ENCODE peak calls at places on chromosomes 2 and 18, in ten cellular contexts. T is IMR-90, Z is transverse colon, W is ovary, S is HepG2, X is endothelial cell of umbilical vein, R is upper lobe of left lung, Q is K562, Y is heart left ventricle, V is body of pancreas. F is an unnamed sample. For H3K36me3, the result is how much of the 10 kb centered on the place peaks cover.

GRCh38 chr2:239895669-239896068 is 129.5 kb downstream of the NDUFA10 start:
- DNase-seq in Q (no peak), R (no peak), Y (no peak), S (no peak), X (no peak), W (no peak), Z (no peak), T (no peak), V (no peak), F (no peak)

GRCh38 chr2:196718796-196719564 is 79.5 kb downstream of the CCDC150 start:
- DNase-seq in S (peak), W (no peak), T (peak), V (peak), X (no peak), Y (no peak), Z (no peak), Q (peak), R (peak), F (peak)

GRCh38 chr2:25964891-25965290 is 17.4 kb downstream of the KIF3C start:
- DNase-seq in V (no peak), T (no peak), S (no peak), Y (no peak), W (no peak), Z (no peak), Q (no peak), R (no peak), X (no peak), F (no peak)

GRCh38 chr2:99597616-99598015 is 107.8 kb upstream of the REV1 start:
- DNase-seq in V (no peak), R (peak), Z (no peak), S (no peak), Q (no peak), T (peak), X (no peak), W (no peak), Y (no peak), F (no peak)

GRCh38 chr2:203579131-203579643 is 44.1 kb upstream of the RAPH1 start:
- DNase-seq in W (no peak), Q (no peak), S (no peak), Y (no peak), T (peak), R (no peak), Z (peak), V (peak), X (no peak), F (peak)

GRCh38 chr18:62250475-62250874 is 63.4 kb downstream of the RELCH start:
- DNase-seq in S (no peak), Z (no peak), V (no peak), X (no peak), W (no peak), R (no peak), Y (no peak), Q (no peak), T (no peak), F (no peak)

GRCh38 chr2:147782521-147782920 is 62.3 kb upstream of the ACVR2A start:
- DNase-seq in S (no peak), R (no peak), X (no peak), W (no peak), V (no peak), T (peak), Q (no peak), Y (no peak), Z (no peak), F (no peak)

GRCh38 chr18:76689646-76690264 is 132.6 kb upstream of the ZNF236 start:
- DNase-seq in R (no peak), X (no peak), V (no peak), S (no peak), Z (no peak), T (no peak), W (no peak), Y (no peak), Q (no peak), F (no peak)

GRCh38 chr18:77392323-77392722 is 142.7 kb downstream of the GALR1 start:
- DNase-seq in R (no peak), Y (no peak), V (no peak), X (no peak), Z (no peak), Q (no peak), W (no peak), T (no peak), S (no peak), F (no peak)

GRCh38 chr2:182047544-182047943 is 61.9 kb downstream of the PPP1R1C start:
- DNase-seq in S (no peak), V (no peak), R (no peak), Q (no peak), T (no peak), X (no peak), Y (no peak), Z (no peak), W (no peak), F (no peak)

GRCh38 chr2:217966399-217967068 is 36.3 kb downstream of the TNS1 start:
- DNase-seq in X (no peak), Q (no peak), S (no peak), Y (no peak), Z (no peak), V (no peak), W (no peak), T (peak), R (no peak), F (no peak)
- H3K4me3 ChIP-seq in X (no peak), Q (no peak), S (no peak), Y (no peak), Z (no peak), V (no peak), W (no peak), T (no peak), R (no peak), F (no peak)

DNA sequence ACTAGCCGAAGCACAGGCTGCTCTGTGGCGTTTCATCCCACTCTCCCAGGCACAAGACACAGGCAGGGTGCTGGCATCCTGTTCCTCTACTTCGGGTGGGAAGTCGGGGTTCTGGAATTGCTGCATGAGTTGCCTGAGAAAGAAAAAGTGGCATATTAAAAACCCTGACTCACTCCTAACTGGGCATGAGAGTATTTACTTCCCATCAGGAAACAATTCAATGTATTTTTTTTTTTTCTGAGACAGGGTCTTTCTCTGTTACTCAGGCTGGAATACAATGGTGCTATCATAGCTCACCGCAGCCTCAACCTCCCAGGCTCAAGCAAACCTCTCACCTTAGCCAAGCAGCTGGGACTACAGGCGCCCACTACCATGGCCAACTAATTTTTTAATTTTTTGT is 7.4 kb downstream of the ODC1 start:
- DNase-seq in Z (no peak), Q (no peak), R (no peak), W (no peak), Y (no peak), X (peak), T (no peak), V (no peak), S (no peak), F (no peak)
- H3K36me3 ChIP-seq in Z (under half), Q (half or more), R (half or more), W (under half), Y (under half), X (under half), T (under half), V (under half), S (under half), F (under half)

GRCh38 chr2:219249203-219249980 is 3.7 kb upstream of the TUBA4B start:
- DNase-seq in W (peak), Q (no peak), Y (peak), Z (peak), X (peak), R (no peak), V (peak), T (peak), S (peak), F (peak)
- TF ChIP-seq POLR2A in W (no peak), Q (no peak), Y (no peak), Z (peak), X (no peak), R (no peak), V (peak), T (peak), S (peak), F (peak)

DNA sequence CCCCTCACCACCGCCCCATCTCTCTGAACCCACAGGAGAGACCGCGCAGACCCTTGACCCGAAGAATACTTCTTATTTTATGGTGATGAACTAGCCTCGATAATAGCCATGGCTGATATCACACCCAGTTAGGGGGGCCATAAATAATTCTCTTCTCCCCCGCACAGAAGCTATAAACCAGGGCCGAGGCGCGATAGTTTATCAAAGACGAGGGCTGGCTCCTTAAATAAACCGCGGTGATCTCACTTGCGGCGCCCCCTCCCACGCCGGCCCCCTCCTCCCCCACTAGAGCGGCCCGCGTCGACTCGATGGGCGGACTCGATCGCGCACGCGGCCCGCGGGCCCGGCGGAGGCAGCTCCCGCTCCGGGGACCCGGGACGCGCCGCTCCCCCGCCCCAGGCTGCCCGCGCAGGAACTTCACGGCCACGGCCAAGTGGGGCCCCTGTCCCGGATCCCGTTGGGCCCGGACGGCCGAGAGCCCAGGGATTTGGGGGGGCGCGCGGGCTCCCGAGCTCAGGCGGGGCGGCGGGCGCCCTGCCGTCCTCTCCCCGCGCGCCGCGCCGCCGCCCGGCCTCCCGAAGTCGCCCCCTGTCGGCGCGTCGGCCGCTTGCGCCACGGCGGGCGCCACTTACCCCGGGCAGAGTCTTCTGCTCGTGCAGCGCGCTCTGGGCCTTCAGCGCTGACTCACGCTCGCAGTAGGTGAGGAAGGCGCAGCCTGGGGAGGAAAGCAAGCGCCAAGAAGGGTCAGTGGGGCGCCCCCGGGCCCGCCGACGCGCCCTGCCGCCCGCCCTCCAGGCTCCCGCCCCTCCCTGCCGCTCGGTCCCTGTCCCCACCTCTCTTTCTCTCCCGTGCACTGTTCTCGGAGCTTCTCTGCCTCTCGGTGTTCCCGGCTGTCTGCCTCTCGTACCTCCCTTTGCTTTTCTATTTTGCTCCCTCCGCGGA is 80.4 kb downstream of the CELF4 start:
- DNase-seq in R (peak), V (peak), Z (peak), T (peak), S (no peak), Q (peak), Y (no peak), X (no peak), W (peak), F (no peak)
- H3K4me3 ChIP-seq in R (peak), V (no peak), Z (peak), T (no peak), S (no peak), Q (peak), Y (no peak), X (no peak), W (no peak), F (no peak)

GRCh38 chr18:23879126-23879525 is 135.4 kb upstream of the TTC39C start:
- DNase-seq in X (no peak), Q (no peak), R (no peak), Y (no peak), Z (no peak), V (no peak), T (no peak), W (no peak), S (no peak), F (no peak)
- H3K36me3 ChIP-seq in X (under half), Q (under half), R (under half), Y (under half), Z (under half), V (under half), T (under half), W (under half), S (under half), F (under half)

DNA sequence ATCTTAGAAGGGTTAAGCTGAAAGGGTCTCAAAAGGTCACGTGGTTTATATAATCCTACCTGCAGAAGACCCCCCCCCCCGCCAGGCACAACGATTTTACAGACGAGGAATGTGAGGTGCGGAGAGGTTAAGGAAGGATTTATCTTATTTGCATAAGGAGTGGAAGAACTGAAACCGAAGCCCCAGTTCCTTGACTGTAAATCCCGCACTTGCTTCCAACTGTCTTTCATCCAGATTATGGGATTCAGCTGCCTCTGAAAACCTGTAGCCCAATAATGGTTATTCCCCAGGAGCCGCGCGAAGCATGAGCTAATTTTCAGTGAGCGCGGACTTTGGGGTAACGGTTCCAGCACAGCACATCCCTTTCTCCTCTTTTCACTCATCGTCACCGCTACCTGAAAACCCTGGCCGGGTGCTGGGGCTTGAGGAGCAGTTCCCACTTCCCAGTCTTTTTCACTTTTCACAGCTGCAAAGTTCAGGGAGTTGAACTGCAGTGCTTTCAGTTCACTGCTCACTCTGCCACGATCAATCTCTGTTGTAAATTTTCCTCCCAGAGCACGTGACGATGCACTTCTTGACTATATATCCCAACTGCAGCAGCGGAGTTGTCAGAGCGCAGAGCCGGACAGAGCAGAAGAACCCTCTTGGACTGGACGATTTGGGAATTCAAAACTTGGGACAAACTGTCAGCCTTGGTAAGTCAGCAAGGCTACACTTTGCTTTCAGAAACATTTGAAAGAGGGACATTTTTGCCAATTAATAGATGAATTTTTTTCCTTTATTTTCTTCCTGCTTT is at the start of gene KCNE4:
- DNase-seq in S (no peak), R (no peak), X (no peak), T (peak), Q (no peak), Z (peak), W (peak), Y (no peak), V (peak), F (no peak)
- TF ChIP-seq POLR2A in S (no peak), R (no peak), X (no peak), T (peak), Q (no peak), Z (peak), W (peak), Y (peak), V (peak), F (peak)

GRCh38 chr2:146037334-146037870 is 1517.5 kb upstream of the ZEB2 start:
- DNase-seq in Y (no peak), Z (no peak), R (no peak), W (no peak), S (no peak), V (no peak), X (no peak), Q (no peak), T (peak), F (no peak)

GRCh38 chr2:146038014-146038413 is 1518.1 kb upstream of the ZEB2 start:
- DNase-seq in T (no peak), Z (no peak), V (no peak), Y (no peak), W (no peak), Q (no peak), S (no peak), R (no peak), X (no peak), F (no peak)

DNA sequence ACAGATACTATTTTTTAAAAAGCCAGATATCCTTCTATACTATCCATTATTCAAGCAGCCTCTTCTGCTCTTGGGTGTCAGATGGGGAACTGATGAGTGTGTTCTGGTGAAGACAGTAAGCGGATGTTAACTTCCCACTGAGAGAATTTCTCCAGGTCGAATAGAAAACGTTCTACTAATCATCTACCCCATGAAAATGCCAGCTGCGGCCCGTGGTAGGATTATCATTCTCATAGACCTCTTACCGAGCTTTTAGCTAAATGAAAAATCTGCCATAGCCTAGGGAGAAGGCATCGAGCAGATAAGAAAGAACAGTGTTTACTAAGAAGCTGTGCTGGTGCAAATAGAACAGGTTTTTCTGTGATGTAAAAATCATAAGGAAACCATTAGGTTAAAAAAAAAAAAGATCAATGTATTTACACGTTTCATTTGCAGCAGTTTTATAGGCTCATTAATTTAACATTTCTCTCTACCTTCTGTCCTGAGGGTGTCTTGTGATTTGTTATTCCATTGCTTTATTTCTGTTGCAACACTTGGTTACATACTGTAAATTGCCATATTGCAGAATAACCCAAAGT is 1521.5 kb upstream of the ZEB2 start:
- DNase-seq in W (no peak), Q (no peak), X (no peak), S (no peak), R (no peak), Y (no peak), V (no peak), Z (no peak), T (no peak), F (no peak)
- H3K4me3 ChIP-seq in W (no peak), Q (no peak), X (no peak), S (no peak), R (no peak), Y (no peak), V (no peak), Z (no peak), T (no peak), F (no peak)

DNA sequence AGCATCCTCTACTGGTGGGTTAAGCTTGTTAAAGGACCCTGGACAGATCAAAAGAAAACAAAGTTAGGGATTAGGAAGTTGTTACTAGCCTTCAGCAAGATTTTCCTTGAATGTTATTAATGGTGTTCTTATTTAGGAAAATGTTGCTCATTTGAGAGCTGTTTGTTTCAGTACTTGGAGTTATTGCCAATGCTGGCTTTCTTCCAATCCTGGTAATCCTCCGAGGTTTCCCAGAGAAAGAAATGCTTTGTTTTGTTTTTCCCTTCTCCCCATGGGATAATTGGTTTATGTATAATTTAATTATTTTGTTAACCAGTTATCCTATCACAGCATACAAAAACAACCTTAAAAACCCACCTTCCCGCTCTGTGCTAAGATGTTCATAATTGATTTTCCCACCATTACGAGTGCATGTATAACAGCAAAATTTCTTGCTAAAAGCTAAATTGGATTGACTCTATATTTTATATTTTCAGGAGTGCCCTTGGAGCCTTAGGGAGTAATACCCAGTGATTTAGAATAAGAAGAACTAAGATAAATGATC is 79.8 kb downstream of the MGAT5 start:
- DNase-seq in X (peak), T (no peak), Z (no peak), W (no peak), V (no peak), Y (peak), Q (no peak), S (no peak), R (no peak), F (no peak)
- H3K36me3 ChIP-seq in X (under half), T (under half), Z (under half), W (under half), V (under half), Y (under half), Q (under half), S (under half), R (under half), F (under half)

DNA sequence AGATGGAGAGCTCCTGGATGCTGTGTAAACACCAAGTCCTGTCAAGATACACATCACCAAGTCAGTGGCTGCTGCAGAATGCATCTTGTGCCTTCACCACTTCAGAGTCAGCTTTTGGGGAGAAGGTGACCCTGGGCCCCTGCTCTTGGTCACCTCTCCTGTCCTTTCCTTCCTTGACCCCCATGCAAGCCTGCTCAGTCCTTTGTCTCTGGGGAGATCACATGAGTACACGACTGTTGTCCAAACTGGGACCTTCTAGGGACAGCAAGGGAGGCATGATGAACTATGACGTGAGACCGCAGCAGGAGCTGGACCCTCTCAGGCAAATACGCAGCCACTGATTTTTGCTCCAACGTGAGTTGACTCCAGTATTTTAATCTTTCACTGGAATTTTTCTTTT is 706.9 kb upstream of the ID2 start:
- DNase-seq in W (no peak), R (no peak), Z (no peak), T (no peak), X (no peak), S (no peak), Q (no peak), Y (no peak), V (no peak), F (no peak)
- TF ChIP-seq POLR2A in W (no peak), R (no peak), Z (no peak), T (no peak), X (no peak), S (no peak), Q (no peak), Y (no peak), V (no peak), F (no peak)

F was measured in right lobe of liver.